ENCODE peak calls at places on chromosomes 16 and 17, in nine cellular contexts. One of them, this sample, is unnamed.

GRCh38 chr16:9128346-9129342 is 37.2 kb downstream of the HAPSTR1 start:
- DNase-seq in neural progenitor cell: no peak
- DNase-seq in D721Med: no peak
- DNase-seq in occipital lobe: no peak
- DNase-seq in T-helper 2 cell: no peak
- DNase-seq in amygdala: no peak
- DNase-seq in type B pancreatic cell: peak
- DNase-seq in Right ventricle myocardium superior: no peak
- DNase-seq in A172: no peak
- DNase-seq in this sample: no peak

GRCh38 chr16:85888405-85889331 is 10.3 kb upstream of the IRF8 start:
- DNase-seq in neural progenitor cell: no peak
- DNase-seq in D721Med: no peak
- DNase-seq in occipital lobe: no peak
- DNase-seq in T-helper 2 cell: no peak
- DNase-seq in amygdala: no peak
- DNase-seq in type B pancreatic cell: no peak
- DNase-seq in Right ventricle myocardium superior: no peak
- DNase-seq in A172: peak
- DNase-seq in this sample: no peak

GRCh38 chr17:12667299-12667958 is 1.7 kb downstream of the MYOCD start:
- DNase-seq in neural progenitor cell: peak
- DNase-seq in D721Med: no peak
- DNase-seq in occipital lobe: no peak
- DNase-seq in T-helper 2 cell: no peak
- DNase-seq in amygdala: no peak
- DNase-seq in type B pancreatic cell: no peak
- DNase-seq in Right ventricle myocardium superior: no peak
- DNase-seq in A172: no peak
- DNase-seq in this sample: peak

GRCh38 chr16:2005646-2006045 is 4.0 kb downstream of the ZNF598 start:
- DNase-seq in neural progenitor cell: no peak
- DNase-seq in D721Med: no peak
- DNase-seq in occipital lobe: no peak
- DNase-seq in T-helper 2 cell: no peak
- DNase-seq in amygdala: no peak
- DNase-seq in type B pancreatic cell: no peak
- DNase-seq in Right ventricle myocardium superior: no peak
- DNase-seq in A172: no peak
- DNase-seq in this sample: no peak

GRCh38 chr17:75059369-75060345 is 12.6 kb downstream of the KCTD2 start:
- DNase-seq in neural progenitor cell: no peak
- DNase-seq in D721Med: no peak
- DNase-seq in occipital lobe: peak
- DNase-seq in T-helper 2 cell: no peak
- DNase-seq in amygdala: peak
- DNase-seq in type B pancreatic cell: no peak
- DNase-seq in Right ventricle myocardium superior: no peak
- DNase-seq in A172: peak
- DNase-seq in this sample: peak

GRCh38 chr16:14957576-14958322 is 17.1 kb upstream of the PDXDC1 start:
- DNase-seq in neural progenitor cell: no peak
- DNase-seq in D721Med: no peak
- DNase-seq in occipital lobe: no peak
- DNase-seq in T-helper 2 cell: no peak
- DNase-seq in amygdala: no peak
- DNase-seq in type B pancreatic cell: peak
- DNase-seq in Right ventricle myocardium superior: no peak
- DNase-seq in A172: no peak
- DNase-seq in this sample: no peak

GRCh38 chr17:4073983-4074830 is 68.6 kb downstream of the ZZEF1 start:
- DNase-seq in neural progenitor cell: no peak
- DNase-seq in D721Med: no peak
- DNase-seq in occipital lobe: no peak
- DNase-seq in T-helper 2 cell: no peak
- DNase-seq in amygdala: peak
- DNase-seq in type B pancreatic cell: no peak
- DNase-seq in Right ventricle myocardium superior: no peak
- DNase-seq in A172: no peak
- DNase-seq in this sample: no peak

GRCh38 chr17:55833311-55833710 is 82.5 kb downstream of the PCTP start:
- DNase-seq in neural progenitor cell: no peak
- DNase-seq in D721Med: no peak
- DNase-seq in occipital lobe: no peak
- DNase-seq in T-helper 2 cell: no peak
- DNase-seq in amygdala: no peak
- DNase-seq in type B pancreatic cell: no peak
- DNase-seq in Right ventricle myocardium superior: no peak
- DNase-seq in A172: no peak
- DNase-seq in this sample: no peak

GRCh38 chr16:27405546-27406451 is 3.8 kb downstream of the IL21R start:
- DNase-seq in neural progenitor cell: no peak
- DNase-seq in D721Med: no peak
- DNase-seq in occipital lobe: no peak
- DNase-seq in T-helper 2 cell: no peak
- DNase-seq in amygdala: no peak
- DNase-seq in type B pancreatic cell: no peak
- DNase-seq in Right ventricle myocardium superior: no peak
- DNase-seq in A172: no peak
- DNase-seq in this sample: no peak

GRCh38 chr17:66296289-66296725 is 6.1 kb upstream of the PRKCA start:
- DNase-seq in neural progenitor cell: no peak
- DNase-seq in D721Med: no peak
- DNase-seq in occipital lobe: no peak
- DNase-seq in T-helper 2 cell: no peak
- DNase-seq in amygdala: no peak
- DNase-seq in type B pancreatic cell: no peak
- DNase-seq in Right ventricle myocardium superior: no peak
- DNase-seq in A172: no peak
- DNase-seq in this sample: no peak

This sample was measured in NCI-H345.